ENCODE peak calls at places on chromosome 14, in seven cellular contexts. One of them, this sample, is unnamed.

GRCh38 chr14:53539489-53540126 is 386.5 kb upstream of the DDHD1 start:
- DNase-seq in HCT116: peak
- DNase-seq in activated naive CD8-positive, alpha-beta T cell treated with anti-CD3 and anti-CD28 coated beads, Interleukin-2, amount 50 U/mL, for 24 hours: peak
- DNase-seq in GM04504: peak
- DNase-seq in GM13976: peak
- DNase-seq in Daoy: peak
- DNase-seq in NT2/D1: peak
- DNase-seq in this sample: peak

GRCh38 chr14:94689218-94689984 is 77.2 kb downstream of the SERPINA3 start:
- DNase-seq in HCT116: no peak
- DNase-seq in activated naive CD8-positive, alpha-beta T cell treated with anti-CD3 and anti-CD28 coated beads, Interleukin-2, amount 50 U/mL, for 24 hours: peak
- DNase-seq in Daoy: peak
- DNase-seq in NT2/D1: peak
- DNase-seq in GM13976: peak
- DNase-seq in GM04504: peak
- DNase-seq in this sample: peak

GRCh38 chr14:60602312-60602711 is 47.0 kb downstream of the SIX1 start:
- DNase-seq in activated naive CD8-positive, alpha-beta T cell treated with anti-CD3 and anti-CD28 coated beads, Interleukin-2, amount 50 U/mL, for 24 hours: no peak
- DNase-seq in GM13976: no peak
- DNase-seq in HCT116: no peak
- DNase-seq in GM04504: no peak
- DNase-seq in Daoy: no peak
- DNase-seq in NT2/D1: no peak
- DNase-seq in this sample: no peak

GRCh38 chr14:69553221-69553620 is 21.4 kb downstream of the CCDC177 start:
- DNase-seq in HCT116: no peak
- DNase-seq in NT2/D1: no peak
- DNase-seq in GM13976: no peak
- DNase-seq in GM04504: peak
- DNase-seq in activated naive CD8-positive, alpha-beta T cell treated with anti-CD3 and anti-CD28 coated beads, Interleukin-2, amount 50 U/mL, for 24 hours: no peak
- DNase-seq in Daoy: peak
- DNase-seq in this sample: peak

GRCh38 chr14:69325086-69325485 is 65.1 kb downstream of the GALNT16 start:
- DNase-seq in NT2/D1: no peak
- DNase-seq in HCT116: no peak
- DNase-seq in GM13976: no peak
- DNase-seq in activated naive CD8-positive, alpha-beta T cell treated with anti-CD3 and anti-CD28 coated beads, Interleukin-2, amount 50 U/mL, for 24 hours: no peak
- DNase-seq in Daoy: no peak
- DNase-seq in GM04504: no peak
- DNase-seq in this sample: peak

GRCh38 chr14:24670594-24670993 is 36.6 kb upstream of the GZMB start:
- DNase-seq in HCT116: no peak
- DNase-seq in activated naive CD8-positive, alpha-beta T cell treated with anti-CD3 and anti-CD28 coated beads, Interleukin-2, amount 50 U/mL, for 24 hours: peak
- DNase-seq in GM13976: no peak
- DNase-seq in Daoy: no peak
- DNase-seq in NT2/D1: no peak
- DNase-seq in GM04504: no peak
- DNase-seq in this sample: no peak

GRCh38 chr14:102504302-102504950 is 5.2 kb downstream of the ANKRD9 start:
- DNase-seq in GM04504: no peak
- DNase-seq in activated naive CD8-positive, alpha-beta T cell treated with anti-CD3 and anti-CD28 coated beads, Interleukin-2, amount 50 U/mL, for 24 hours: no peak
- DNase-seq in NT2/D1: no peak
- DNase-seq in HCT116: no peak
- DNase-seq in GM13976: no peak
- DNase-seq in Daoy: no peak
- DNase-seq in this sample: peak

GRCh38 chr14:89435527-89436273 is 18.7 kb upstream of the FOXN3 start:
- DNase-seq in GM04504: no peak
- DNase-seq in HCT116: no peak
- DNase-seq in GM13976: no peak
- DNase-seq in NT2/D1: no peak
- DNase-seq in activated naive CD8-positive, alpha-beta T cell treated with anti-CD3 and anti-CD28 coated beads, Interleukin-2, amount 50 U/mL, for 24 hours: no peak
- DNase-seq in Daoy: no peak
- DNase-seq in this sample: no peak

GRCh38 chr14:90732723-90733122 is 83.5 kb downstream of the TTC7B start:
- DNase-seq in Daoy: no peak
- DNase-seq in HCT116: no peak
- DNase-seq in NT2/D1: no peak
- DNase-seq in activated naive CD8-positive, alpha-beta T cell treated with anti-CD3 and anti-CD28 coated beads, Interleukin-2, amount 50 U/mL, for 24 hours: no peak
- DNase-seq in GM04504: no peak
- DNase-seq in GM13976: no peak
- DNase-seq in this sample: no peak

GRCh38 chr14:67077914-67078313 is 111.3 kb upstream of the GARIN2 start:
- DNase-seq in Daoy: no peak
- DNase-seq in GM13976: no peak
- DNase-seq in activated naive CD8-positive, alpha-beta T cell treated with anti-CD3 and anti-CD28 coated beads, Interleukin-2, amount 50 U/mL, for 24 hours: no peak
- DNase-seq in GM04504: no peak
- DNase-seq in NT2/D1: no peak
- DNase-seq in HCT116: no peak
- DNase-seq in this sample: no peak

GRCh38 chr14:32190713-32191112 is 11.1 kb upstream of the RNU6-7 start:
- DNase-seq in activated naive CD8-positive, alpha-beta T cell treated with anti-CD3 and anti-CD28 coated beads, Interleukin-2, amount 50 U/mL, for 24 hours: no peak
- DNase-seq in NT2/D1: no peak
- DNase-seq in HCT116: no peak
- DNase-seq in GM13976: no peak
- DNase-seq in GM04504: no peak
- DNase-seq in Daoy: no peak
- DNase-seq in this sample: no peak

GRCh38 chr14:44928793-44929192 is 33.0 kb downstream of the KLHL28 start:
- DNase-seq in GM13976: no peak
- DNase-seq in GM04504: no peak
- DNase-seq in NT2/D1: no peak
- DNase-seq in Daoy: no peak
- DNase-seq in activated naive CD8-positive, alpha-beta T cell treated with anti-CD3 and anti-CD28 coated beads, Interleukin-2, amount 50 U/mL, for 24 hours: no peak
- DNase-seq in HCT116: no peak
- DNase-seq in this sample: no peak

GRCh38 chr14:81682134-81682533 is 148.5 kb upstream of the SEL1L start:
- DNase-seq in GM04504: no peak
- DNase-seq in activated naive CD8-positive, alpha-beta T cell treated with anti-CD3 and anti-CD28 coated beads, Interleukin-2, amount 50 U/mL, for 24 hours: no peak
- DNase-seq in Daoy: no peak
- DNase-seq in HCT116: no peak
- DNase-seq in NT2/D1: no peak
- DNase-seq in GM13976: no peak
- DNase-seq in this sample: no peak

GRCh38 chr14:73795974-73796373 is 55.7 kb upstream of the PTGR2 start:
- DNase-seq in Daoy: peak
- DNase-seq in GM13976: no peak
- DNase-seq in GM04504: no peak
- DNase-seq in NT2/D1: no peak
- DNase-seq in HCT116: peak
- DNase-seq in activated naive CD8-positive, alpha-beta T cell treated with anti-CD3 and anti-CD28 coated beads, Interleukin-2, amount 50 U/mL, for 24 hours: no peak
- DNase-seq in this sample: no peak

GRCh38 chr14:35534884-35535793 is 1.2 kb downstream of the INSM2 start:
- DNase-seq in GM13976: peak
- DNase-seq in GM04504: peak
- DNase-seq in activated naive CD8-positive, alpha-beta T cell treated with anti-CD3 and anti-CD28 coated beads, Interleukin-2, amount 50 U/mL, for 24 hours: peak
- DNase-seq in HCT116: no peak
- DNase-seq in NT2/D1: peak
- DNase-seq in Daoy: peak
- DNase-seq in this sample: peak

GRCh38 chr14:39431416-39432178 is 636 bp downstream of the FBXO33 start:
- DNase-seq in GM13976: peak
- DNase-seq in Daoy: peak
- DNase-seq in NT2/D1: no peak
- DNase-seq in activated naive CD8-positive, alpha-beta T cell treated with anti-CD3 and anti-CD28 coated beads, Interleukin-2, amount 50 U/mL, for 24 hours: peak
- DNase-seq in GM04504: no peak
- DNase-seq in HCT116: peak
- DNase-seq in this sample: peak

GRCh38 chr14:79584679-79585078 is 626.6 kb downstream of the DIO2 start:
- DNase-seq in GM13976: no peak
- DNase-seq in GM04504: peak
- DNase-seq in NT2/D1: no peak
- DNase-seq in Daoy: peak
- DNase-seq in HCT116: no peak
- DNase-seq in activated naive CD8-positive, alpha-beta T cell treated with anti-CD3 and anti-CD28 coated beads, Interleukin-2, amount 50 U/mL, for 24 hours: no peak
- DNase-seq in this sample: no peak

GRCh38 chr14:96091941-96092411 is 52.8 kb downstream of the C14orf132 start:
- DNase-seq in GM13976: no peak
- DNase-seq in activated naive CD8-positive, alpha-beta T cell treated with anti-CD3 and anti-CD28 coated beads, Interleukin-2, amount 50 U/mL, for 24 hours: no peak
- DNase-seq in Daoy: no peak
- DNase-seq in HCT116: no peak
- DNase-seq in NT2/D1: no peak
- DNase-seq in GM04504: no peak
- DNase-seq in this sample: peak

GRCh38 chr14:23694085-23694975 is 58.2 kb downstream of the DHRS2 start:
- DNase-seq in NT2/D1: no peak
- DNase-seq in activated naive CD8-positive, alpha-beta T cell treated with anti-CD3 and anti-CD28 coated beads, Interleukin-2, amount 50 U/mL, for 24 hours: no peak
- DNase-seq in HCT116: peak
- DNase-seq in GM13976: no peak
- DNase-seq in GM04504: peak
- DNase-seq in Daoy: no peak
- DNase-seq in this sample: no peak

GRCh38 chr14:71166434-71166833 is 259.2 kb downstream of the PCNX1 start:
- DNase-seq in HCT116: peak
- DNase-seq in GM04504: peak
- DNase-seq in activated naive CD8-positive, alpha-beta T cell treated with anti-CD3 and anti-CD28 coated beads, Interleukin-2, amount 50 U/mL, for 24 hours: no peak
- DNase-seq in GM13976: peak
- DNase-seq in Daoy: peak
- DNase-seq in NT2/D1: peak
- DNase-seq in this sample: peak

GRCh38 chr14:85852900-85853299 is 323.0 kb downstream of the FLRT2 start:
- DNase-seq in activated naive CD8-positive, alpha-beta T cell treated with anti-CD3 and anti-CD28 coated beads, Interleukin-2, amount 50 U/mL, for 24 hours: no peak
- DNase-seq in GM13976: no peak
- DNase-seq in HCT116: no peak
- DNase-seq in Daoy: no peak
- DNase-seq in NT2/D1: no peak
- DNase-seq in GM04504: no peak
- DNase-seq in this sample: no peak

GRCh38 chr14:74647834-74648361 is 35.9 kb upstream of the LTBP2 start:
- DNase-seq in HCT116: no peak
- DNase-seq in GM13976: no peak
- DNase-seq in activated naive CD8-positive, alpha-beta T cell treated with anti-CD3 and anti-CD28 coated beads, Interleukin-2, amount 50 U/mL, for 24 hours: no peak
- DNase-seq in Daoy: no peak
- DNase-seq in NT2/D1: no peak
- DNase-seq in GM04504: no peak
- DNase-seq in this sample: no peak

GRCh38 chr14:100663528-100664052 is 63.1 kb upstream of the DLK1 start:
- DNase-seq in Daoy: no peak
- DNase-seq in GM04504: no peak
- DNase-seq in NT2/D1: no peak
- DNase-seq in GM13976: no peak
- DNase-seq in activated naive CD8-positive, alpha-beta T cell treated with anti-CD3 and anti-CD28 coated beads, Interleukin-2, amount 50 U/mL, for 24 hours: no peak
- DNase-seq in HCT116: no peak
- DNase-seq in this sample: peak

GRCh38 chr14:104392001-104392395 is 187.6 kb upstream of the C14orf180 start:
- DNase-seq in Daoy: no peak
- DNase-seq in activated naive CD8-positive, alpha-beta T cell treated with anti-CD3 and anti-CD28 coated beads, Interleukin-2, amount 50 U/mL, for 24 hours: no peak
- DNase-seq in GM04504: no peak
- DNase-seq in HCT116: no peak
- DNase-seq in GM13976: peak
- DNase-seq in NT2/D1: no peak
- DNase-seq in this sample: peak

GRCh38 chr14:96799489-96800056 is 2.4 kb downstream of the VRK1 start:
- DNase-seq in Daoy: no peak
- DNase-seq in GM13976: no peak
- DNase-seq in NT2/D1: no peak
- DNase-seq in activated naive CD8-positive, alpha-beta T cell treated with anti-CD3 and anti-CD28 coated beads, Interleukin-2, amount 50 U/mL, for 24 hours: no peak
- DNase-seq in GM04504: no peak
- DNase-seq in HCT116: no peak
- DNase-seq in this sample: no peak

GRCh38 chr14:83170165-83170564 is 1636.5 kb upstream of the SEL1L start:
- DNase-seq in activated naive CD8-positive, alpha-beta T cell treated with anti-CD3 and anti-CD28 coated beads, Interleukin-2, amount 50 U/mL, for 24 hours: no peak
- DNase-seq in Daoy: no peak
- DNase-seq in GM04504: no peak
- DNase-seq in NT2/D1: no peak
- DNase-seq in GM13976: no peak
- DNase-seq in HCT116: no peak
- DNase-seq in this sample: no peak

GRCh38 chr14:24938593-24938992 is 111.4 kb downstream of the STXBP6 start:
- DNase-seq in GM04504: no peak
- DNase-seq in HCT116: no peak
- DNase-seq in GM13976: no peak
- DNase-seq in Daoy: no peak
- DNase-seq in NT2/D1: no peak
- DNase-seq in activated naive CD8-positive, alpha-beta T cell treated with anti-CD3 and anti-CD28 coated beads, Interleukin-2, amount 50 U/mL, for 24 hours: no peak
- DNase-seq in this sample: peak

GRCh38 chr14:62988967-62989366 is 56.3 kb downstream of the KCNH5 start:
- DNase-seq in NT2/D1: no peak
- DNase-seq in Daoy: peak
- DNase-seq in GM04504: no peak
- DNase-seq in GM13976: no peak
- DNase-seq in HCT116: no peak
- DNase-seq in activated naive CD8-positive, alpha-beta T cell treated with anti-CD3 and anti-CD28 coated beads, Interleukin-2, amount 50 U/mL, for 24 hours: no peak
- DNase-seq in this sample: no peak

GRCh38 chr14:26216797-26217196 is 381.0 kb downstream of the NOVA1 start:
- DNase-seq in GM13976: no peak
- DNase-seq in GM04504: no peak
- DNase-seq in HCT116: no peak
- DNase-seq in activated naive CD8-positive, alpha-beta T cell treated with anti-CD3 and anti-CD28 coated beads, Interleukin-2, amount 50 U/mL, for 24 hours: no peak
- DNase-seq in Daoy: no peak
- DNase-seq in NT2/D1: no peak
- DNase-seq in this sample: no peak

GRCh38 chr14:60485600-60486251 is at the start of gene C14orf39:
- DNase-seq in GM04504: no peak
- DNase-seq in HCT116: no peak
- DNase-seq in GM13976: peak
- DNase-seq in activated naive CD8-positive, alpha-beta T cell treated with anti-CD3 and anti-CD28 coated beads, Interleukin-2, amount 50 U/mL, for 24 hours: peak
- DNase-seq in NT2/D1: no peak
- DNase-seq in Daoy: peak
- DNase-seq in this sample: peak

GRCh38 chr14:64970776-64971451 is 1.2 kb downstream of the RAB15 start:
- DNase-seq in activated naive CD8-positive, alpha-beta T cell treated with anti-CD3 and anti-CD28 coated beads, Interleukin-2, amount 50 U/mL, for 24 hours: no peak
- DNase-seq in HCT116: no peak
- DNase-seq in GM13976: no peak
- DNase-seq in Daoy: no peak
- DNase-seq in GM04504: no peak
- DNase-seq in NT2/D1: no peak
- DNase-seq in this sample: peak

GRCh38 chr14:22837750-22838538 is 1.6 kb downstream of the MMP14 start:
- DNase-seq in NT2/D1: no peak
- DNase-seq in HCT116: no peak
- DNase-seq in GM04504: no peak
- DNase-seq in GM13976: peak
- DNase-seq in activated naive CD8-positive, alpha-beta T cell treated with anti-CD3 and anti-CD28 coated beads, Interleukin-2, amount 50 U/mL, for 24 hours: no peak
- DNase-seq in Daoy: peak
- DNase-seq in this sample: peak

GRCh38 chr14:100879194-100879593 is 24.3 kb downstream of the RTL1 start:
- DNase-seq in activated naive CD8-positive, alpha-beta T cell treated with anti-CD3 and anti-CD28 coated beads, Interleukin-2, amount 50 U/mL, for 24 hours: no peak
- DNase-seq in Daoy: no peak
- DNase-seq in NT2/D1: no peak
- DNase-seq in GM13976: no peak
- DNase-seq in GM04504: no peak
- DNase-seq in HCT116: no peak
- DNase-seq in this sample: no peak